ENCODE peak calls at places on chromosome 1, in four cellular contexts. Z, N, R and B are unnamed samples.

GRCh38 chr1:26861286-26861701 is 1.7 kb upstream of the SFN start:
- DNase-seq in Z (peak), N (peak), R (peak), B (no peak)

GRCh38 chr1:236821111-236821625 is 26.1 kb downstream of the MTR start:
- DNase-seq in Z (no peak), N (no peak), R (peak), B (no peak)

GRCh38 chr1:105608713-105609112 is 1447.8 kb upstream of the PRMT6 start:
- DNase-seq in N (peak), Z (no peak), R (peak), B (no peak)

GRCh38 chr1:12552111-12552888 is 65.7 kb downstream of the DHRS3 start:
- DNase-seq in Z (no peak), R (no peak), N (no peak), B (no peak)

GRCh38 chr1:85361106-85361505 is 84.7 kb upstream of the BCL10 start:
- DNase-seq in Z (peak), N (no peak), R (peak), B (no peak)

GRCh38 chr1:65026235-65026634 is 59.9 kb upstream of the JAK1 start:
- DNase-seq in N (no peak), R (peak), Z (no peak), B (no peak)

GRCh38 chr1:22711071-22711470 is 432 bp downstream of the EPHB2 start:
- DNase-seq in R (no peak), N (no peak), Z (no peak), B (no peak)

GRCh38 chr1:155086182-155086741 is 7.6 kb downstream of the EFNA3 start:
- DNase-seq in R (peak), N (peak), Z (no peak), B (peak)

GRCh38 chr1:212158912-212159796 is 123.6 kb downstream of the DTL start:
- DNase-seq in Z (no peak), R (no peak), N (no peak), B (no peak)

GRCh38 chr1:27966402-27967105 is 6.8 kb downstream of the XKR8 start:
- DNase-seq in Z (no peak), R (no peak), N (peak), B (no peak)

GRCh38 chr1:99069146-99069545 is 64.5 kb upstream of the PLPPR5 start:
- DNase-seq in N (no peak), R (no peak), Z (no peak), B (no peak)

GRCh38 chr1:160681067-160681890 is 30.3 kb downstream of the CD48 start:
- DNase-seq in R (peak), Z (peak), N (no peak), B (peak)

GRCh38 chr1:150372580-150372979 is 8.6 kb downstream of the RPRD2 start:
- DNase-seq in R (no peak), N (no peak), Z (no peak), B (no peak)

GRCh38 chr1:233121947-233122559 is 171.6 kb downstream of the NTPCR start:
- DNase-seq in N (no peak), Z (peak), R (peak), B (no peak)

GRCh38 chr1:63836830-63837229 is 63.0 kb downstream of the ROR1 start:
- DNase-seq in R (no peak), Z (no peak), N (no peak), B (no peak)

GRCh38 chr1:60916926-60917325 is 165.4 kb upstream of the NFIA start:
- DNase-seq in R (no peak), Z (no peak), N (no peak), B (no peak)

GRCh38 chr1:183807549-183808168 is 2.7 kb downstream of the RGL1 start:
- DNase-seq in N (peak), Z (peak), R (no peak), B (no peak)

GRCh38 chr1:7705048-7705907 is 65.8 kb upstream of the VAMP3 start:
- DNase-seq in R (no peak), Z (no peak), N (no peak), B (peak)

GRCh38 chr1:205519541-205520131 is 15.2 kb downstream of the CDK18 start:
- DNase-seq in R (peak), N (no peak), Z (no peak), B (no peak)

GRCh38 chr1:109805486-109806180 is 41.9 kb upstream of the EPS8L3 start:
- DNase-seq in Z (peak), N (no peak), R (peak), B (no peak)

GRCh38 chr1:12745992-12746323 is at the start of gene CFAP107:
- DNase-seq in Z (no peak), N (no peak), R (no peak), B (no peak)

GRCh38 chr1:67150931-67151330 is 15.3 kb upstream of the IL23R start:
- DNase-seq in N (no peak), Z (no peak), R (no peak), B (no peak)

GRCh38 chr1:206430031-206430983 is 40.0 kb upstream of the IKBKE start:
- DNase-seq in N (peak), Z (peak), R (peak), B (no peak)

GRCh38 chr1:241250465-241250864 is 106.5 kb downstream of the RGS7 start:
- DNase-seq in N (no peak), Z (no peak), R (no peak), B (peak)

GRCh38 chr1:225389850-225390249 is 38.0 kb downstream of the LBR start:
- DNase-seq in Z (no peak), N (no peak), R (no peak), B (no peak)

GRCh38 chr1:225987491-225988316 is 11.4 kb downstream of the SDE2 start:
- DNase-seq in Z (peak), R (peak), N (peak), B (no peak)

GRCh38 chr1:23867953-23868847 is at the start of gene FUCA1:
- DNase-seq in N (peak), Z (peak), R (peak), B (peak)
- H3K4me3 ChIP-seq in N (peak), Z (peak), R (peak), B (peak)

DNA sequence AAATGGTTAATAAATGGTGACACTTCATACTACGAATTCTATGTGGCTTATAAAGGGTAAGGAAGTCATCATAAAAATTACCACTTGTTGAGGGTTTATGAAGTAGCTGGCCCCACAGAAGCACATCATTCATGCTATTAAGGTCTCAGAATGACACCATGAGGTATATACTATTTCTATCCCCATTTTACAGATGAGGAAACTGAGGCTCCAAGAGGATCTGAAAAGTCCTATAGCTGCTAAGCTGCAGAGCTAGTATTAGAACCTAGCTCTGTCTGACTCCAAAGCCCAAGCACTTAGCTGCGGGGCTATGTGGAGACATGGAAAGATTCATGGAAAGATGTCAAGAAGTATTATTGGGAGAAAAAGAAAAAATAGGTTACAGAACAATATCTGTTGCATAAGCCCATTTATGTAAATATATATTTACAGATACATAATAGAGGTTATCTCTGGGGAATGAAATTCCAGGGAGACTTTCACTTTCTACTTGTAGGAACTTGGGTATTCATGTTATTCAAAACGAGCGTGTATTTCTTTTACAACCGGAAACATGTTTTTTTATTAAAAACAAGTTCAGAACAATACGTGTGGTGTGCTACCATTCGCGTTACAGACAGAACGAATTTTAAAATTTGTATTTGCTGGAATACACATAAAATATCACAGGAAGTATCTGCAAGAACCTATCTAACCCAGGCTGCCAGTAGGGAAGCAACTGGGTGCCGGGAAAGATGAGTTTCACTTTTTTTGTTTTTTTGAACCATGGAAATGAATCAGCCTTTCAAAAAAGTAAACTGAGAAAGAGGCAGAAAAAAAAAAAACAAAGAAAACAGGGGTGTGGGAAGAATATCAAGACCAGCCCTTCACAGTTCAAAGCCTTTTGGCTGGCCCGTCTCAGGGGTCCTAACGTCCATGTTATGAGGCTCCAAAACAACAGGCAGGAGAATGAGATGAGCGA is 13.4 kb downstream of the SPOCD1 start:
- DNase-seq in Z (peak), N (no peak), R (no peak), B (no peak)
- H3K4me3 ChIP-seq in Z (no peak), N (no peak), R (no peak), B (no peak)

GRCh38 chr1:42939216-42939615 is 19.5 kb downstream of the SLC2A1 start:
- DNase-seq in Z (no peak), R (no peak), N (no peak), B (peak)
- H3K4me3 ChIP-seq in Z (no peak), R (no peak), N (no peak), B (no peak)

GRCh38 chr1:115302390-115302961 is 35.6 kb downstream of the NGF start:
- DNase-seq in R (peak), Z (peak), N (no peak), B (no peak)
- H3K4me3 ChIP-seq in R (no peak), Z (no peak), N (no peak), B (no peak)